ENCODE peak calls at places on chromosomes 7 and 10, in four cellular contexts. T is MM.1S, C is A673, F is hepatocyte. A is an unnamed sample.

GRCh38 chr10:14414901-14415300 is 84.2 kb upstream of the FRMD4A start:
- DNase-seq in C (no peak), T (no peak), F (no peak), A (peak; percentile 91)

GRCh38 chr7:132750056-132750455 is 173.8 kb upstream of the PLXNA4 start:
- DNase-seq in F (no peak), C (no peak), T (no peak), A (no peak)

GRCh38 chr10:60335708-60336107 is 54.0 kb downstream of the ANK3 start:
- DNase-seq in T (no peak), F (no peak), C (no peak), A (no peak)

GRCh38 chr7:12111461-12112405 is 99.4 kb upstream of the TMEM106B start:
- DNase-seq in T (peak; percentile 26), C (peak; percentile 5), F (no peak), A (peak; percentile 52)

GRCh38 chr7:25949672-25950487 is 202.1 kb upstream of the NFE2L3 start:
- DNase-seq in C (no peak), T (peak; percentile 74), F (peak; percentile 64), A (no peak)

GRCh38 chr7:122299935-122300606 is 4.5 kb downstream of the FEZF1 start:
- DNase-seq in C (peak; percentile 90), T (no peak), F (no peak), A (no peak)

GRCh38 chr7:105585850-105586500 is 4.7 kb upstream of the EFCAB10 start:
- DNase-seq in C (no peak), T (peak; percentile 77), F (no peak), A (no peak)

GRCh38 chr10:79074732-79075131 is 6.0 kb downstream of the ZMIZ1 start:
- DNase-seq in T (no peak), C (peak; percentile 56), F (no peak), A (no peak)

GRCh38 chr7:111530356-111530668 is 32.0 kb downstream of the IMMP2L start:
- DNase-seq in F (no peak), C (no peak), T (no peak), A (no peak)

GRCh38 chr7:24912874-24913514 is 67.0 kb downstream of the OSBPL3 start:
- DNase-seq in F (no peak), C (no peak), T (no peak), A (no peak)

GRCh38 chr10:70115948-70116682 is 16.5 kb downstream of the AIFM2 start:
- DNase-seq in F (peak; percentile 68), C (peak; percentile 58), T (peak; percentile 47), A (peak; percentile 24)

GRCh38 chr7:8982338-8982994 is 549.1 kb downstream of the NXPH1 start:
- DNase-seq in T (no peak), C (peak; percentile 39), F (no peak), A (no peak)

GRCh38 chr10:43113201-43113893 is 24.9 kb upstream of the CSGALNACT2 start:
- DNase-seq in F (no peak), T (no peak), C (no peak), A (no peak)

GRCh38 chr10:14261341-14261740 is 69.4 kb downstream of the FRMD4A start:
- DNase-seq in F (no peak), T (no peak), C (no peak), A (no peak)

GRCh38 chr10:98295907-98296306 is 27.9 kb upstream of the LOXL4 start:
- DNase-seq in T (no peak), F (no peak), C (no peak), A (peak; percentile 62)

GRCh38 chr10:96858706-96859050 is 26.6 kb downstream of the LCOR start:
- DNase-seq in C (no peak), T (no peak), F (no peak), A (no peak)

GRCh38 chr10:63133787-63134557 is 844 bp downstream of the NRBF2 start:
- DNase-seq in C (no peak), T (no peak), F (no peak), A (peak; percentile 40)

GRCh38 chr7:141697211-141697871 is 4.6 kb downstream of the DENND11 start:
- DNase-seq in C (no peak), F (no peak), T (no peak), A (peak; percentile 86)

GRCh38 chr7:145534301-145534700 is 582.3 kb upstream of the CNTNAP2 start:
- DNase-seq in F (no peak), T (no peak), C (no peak), A (peak; percentile 62)

GRCh38 chr7:27149817-27150567 is 2.4 kb downstream of the HOXA3 start:
- DNase-seq in F (no peak), C (no peak), T (no peak), A (no peak)

GRCh38 chr7:27147211-27148030 is at the start of gene HOXA6:
- DNase-seq in T (no peak), F (no peak), C (peak; percentile 30), A (no peak)

GRCh38 chr7:27146491-27147210 is 923 bp downstream of the HOXA6 start:
- DNase-seq in T (no peak), F (no peak), C (no peak), A (no peak)

GRCh38 chr7:27148776-27149641 is 1.4 kb upstream of the HOXA6 start:
- DNase-seq in F (no peak), C (no peak), T (no peak), A (no peak)

GRCh38 chr7:27148031-27148775 is 629 bp upstream of the HOXA6 start:
- DNase-seq in T (no peak), F (no peak), C (no peak), A (peak; percentile 57)
- TF ChIP-seq EZH2 in T (no peak), F (no peak), C (peak; percentile 48), A (no peak)

GRCh38 chr7:2934211-2934731 is 90.2 kb upstream of the GNA12 start:
- DNase-seq in C (no peak), T (no peak), F (peak; percentile 23), A (peak; percentile 87)
- TF ChIP-seq CTCF in C (no peak), T (no peak), F (no peak), A (no peak)

GRCh38 chr7:1151653-1152425 is 8.2 kb downstream of the ZFAND2A start:
- DNase-seq in C (no peak), F (no peak), T (no peak), A (no peak)
- TF ChIP-seq EZH2 in C (no peak), F (no peak), T (no peak), A (no peak)

DNA sequence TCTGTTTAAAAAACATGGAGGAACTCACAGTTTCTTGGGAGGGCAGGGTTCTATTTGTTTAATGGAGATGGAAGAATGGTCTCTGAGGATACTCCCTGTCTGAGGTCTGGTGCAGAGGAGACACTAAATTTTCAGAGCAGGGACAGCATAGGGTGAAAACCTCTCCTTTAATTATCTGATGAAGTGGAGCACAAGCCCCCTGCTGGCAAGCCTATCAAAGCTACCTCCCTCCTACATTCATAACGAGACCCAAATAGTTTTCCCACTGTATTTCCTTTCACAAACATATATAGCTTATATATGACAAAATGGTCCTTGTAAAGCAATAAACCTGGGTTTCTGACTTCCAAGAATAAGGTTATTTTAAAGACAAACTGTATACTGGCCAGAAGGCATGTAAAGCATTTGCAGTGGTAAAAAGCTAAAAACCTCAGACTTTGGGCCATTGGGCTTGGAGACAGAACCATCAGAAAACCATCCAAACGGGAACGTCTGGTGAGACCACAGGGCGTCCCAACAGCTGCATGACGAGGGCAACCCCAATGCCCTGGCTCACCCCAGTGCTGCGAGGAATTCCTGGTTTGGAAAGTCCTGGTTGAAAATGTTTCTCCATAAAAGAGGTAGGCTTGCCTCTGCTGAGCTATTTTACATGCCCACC is 201.3 kb downstream of the FANK1 start:
- DNase-seq in C (no peak), F (no peak), T (no peak), A (no peak)
- TF ChIP-seq CTCF in C (peak; percentile 14), F (no peak), T (no peak), A (no peak)

GRCh38 chr7:98520356-98520932 is 96.6 kb upstream of the NPTX2 start:
- DNase-seq in T (no peak), C (no peak), F (no peak), A (no peak)
- TF ChIP-seq EZH2 in T (no peak), C (no peak), F (no peak), A (no peak)

GRCh38 chr7:1910827-1911226 is 240.8 kb downstream of the ELFN1 start:
- DNase-seq in T (no peak), C (no peak), F (no peak), A (no peak)

GRCh38 chr7:1911571-1911970 is 241.5 kb downstream of the ELFN1 start:
- DNase-seq in C (no peak), T (no peak), F (no peak), A (no peak)

GRCh38 chr7:1913290-1914282 is 243.5 kb downstream of the ELFN1 start:
- DNase-seq in F (no peak), C (no peak), T (no peak), A (no peak)

GRCh38 chr7:1914321-1914720 is 244.2 kb downstream of the ELFN1 start:
- DNase-seq in C (no peak), T (no peak), F (no peak), A (peak; percentile 33)

DNA sequence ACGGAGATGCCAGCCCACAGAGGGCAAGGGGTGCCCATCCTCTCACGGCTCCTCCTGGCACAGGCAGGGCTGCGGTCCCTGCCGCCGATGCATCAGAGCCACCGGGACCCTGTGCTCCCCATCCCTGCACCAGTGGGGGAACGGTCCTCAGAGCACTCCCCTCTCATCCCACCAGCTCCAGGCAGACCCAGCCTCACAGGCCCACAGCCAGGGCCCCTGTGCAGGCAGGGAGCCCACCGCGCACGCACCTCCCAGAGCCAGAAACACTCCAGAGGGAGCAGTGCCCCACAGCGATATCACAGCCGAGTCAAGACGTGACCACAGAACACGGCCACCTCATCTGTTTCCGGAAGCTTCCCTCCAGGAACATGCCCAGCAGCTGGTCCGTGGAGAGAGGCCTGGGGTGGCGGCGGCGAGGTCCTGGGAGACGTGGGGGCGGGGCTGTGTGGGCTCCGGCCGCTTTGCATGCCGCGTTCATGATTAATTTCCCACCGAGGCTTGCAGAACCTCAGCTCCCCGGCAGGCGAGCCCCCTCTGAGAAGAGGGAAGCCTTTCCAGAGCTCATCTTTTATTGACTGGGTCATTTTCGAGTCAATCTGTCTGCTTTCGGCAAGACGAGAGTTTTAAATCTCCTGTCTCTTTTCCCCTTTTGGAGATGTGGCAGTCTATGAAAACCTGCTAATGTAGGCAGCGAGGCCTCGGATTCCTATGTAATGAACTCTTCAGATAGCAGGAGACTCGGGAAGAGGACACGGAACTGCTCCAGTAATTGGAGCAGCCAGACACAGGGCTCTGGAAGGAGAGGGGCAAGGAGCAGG is 242.6 kb downstream of the ELFN1 start:
- DNase-seq in F (peak; percentile 53), C (peak; percentile 60), T (no peak), A (peak; percentile 84)
- TF ChIP-seq CTCF in F (no peak), C (no peak), T (no peak), A (peak; percentile 48)

A was measured in fibroblast of lung.